ENCODE peak calls at places on chromosomes 12 and 14, in five cellular contexts. S is neuronal stem cell, E is H9, P is H1, Y is IMR-90. F is an unnamed sample.

GRCh38 chr12:122888232-122888752 is 7.6 kb downstream of the VPS37B start:
- DNase-seq in P (no peak), S (no peak), E (peak; percentile 83), Y (peak; percentile 69), F (peak; percentile 95)

GRCh38 chr12:106358410-106359241 is 1.1 kb downstream of the POLR3B start:
- DNase-seq in E (no peak), Y (peak; percentile 82), S (no peak), P (no peak), F (peak; percentile 73)

GRCh38 chr14:23055621-23056256 is 1.6 kb downstream of the CDH24 start:
- DNase-seq in E (no peak), Y (peak; percentile 29), P (no peak), S (no peak), F (no peak)

GRCh38 chr14:94180655-94181271 is 6.6 kb downstream of the PPP4R4 start:
- DNase-seq in S (peak; percentile 37), Y (peak; percentile 42), P (no peak), E (no peak), F (peak; percentile 62)

GRCh38 chr12:66633676-66634075 is 45.2 kb downstream of the GRIP1 start:
- DNase-seq in Y (no peak), E (no peak), S (no peak), P (no peak), F (no peak)

GRCh38 chr14:80959448-80960006 is 4.1 kb downstream of the TSHR start:
- DNase-seq in S (no peak), E (no peak), Y (no peak), P (no peak), F (no peak)

GRCh38 chr14:31118892-31119291 is 88.7 kb downstream of the HECTD1 start:
- DNase-seq in S (no peak), E (no peak), Y (no peak), P (no peak), F (peak; percentile 25)

GRCh38 chr12:52487211-52487610 is 5.8 kb downstream of the KRT6A start:
- DNase-seq in P (no peak), E (no peak), Y (no peak), S (no peak), F (no peak)

GRCh38 chr12:113903381-113903863 is 62.7 kb downstream of the RBM19 start:
- DNase-seq in P (no peak), Y (peak; percentile 85), S (no peak), E (no peak), F (no peak)

GRCh38 chr12:5230151-5230550 is 186.5 kb downstream of the KCNA5 start:
- DNase-seq in P (no peak), Y (peak; percentile 77), E (no peak), S (no peak), F (no peak)

GRCh38 chr14:104746071-104746545 is 6.8 kb upstream of the SIVA1 start:
- DNase-seq in S (no peak), E (no peak), P (no peak), Y (no peak), F (no peak)
- H2AK5ac ChIP-seq in S (no peak overlapping the region), E (no peak overlapping the region), P (no peak overlapping the region), Y (peak overlapping the region; percentile 25), F (no peak overlapping the region)

GRCh38 chr14:34053666-34054065 is 102.8 kb upstream of the EGLN3 start:
- DNase-seq in P (no peak), S (no peak), Y (no peak), E (no peak), F (no peak)
- H2BK15ac ChIP-seq in P (no peak overlapping the region), S (no peak overlapping the region), Y (no peak overlapping the region), E (no peak overlapping the region), F (no peak overlapping the region)

DNA sequence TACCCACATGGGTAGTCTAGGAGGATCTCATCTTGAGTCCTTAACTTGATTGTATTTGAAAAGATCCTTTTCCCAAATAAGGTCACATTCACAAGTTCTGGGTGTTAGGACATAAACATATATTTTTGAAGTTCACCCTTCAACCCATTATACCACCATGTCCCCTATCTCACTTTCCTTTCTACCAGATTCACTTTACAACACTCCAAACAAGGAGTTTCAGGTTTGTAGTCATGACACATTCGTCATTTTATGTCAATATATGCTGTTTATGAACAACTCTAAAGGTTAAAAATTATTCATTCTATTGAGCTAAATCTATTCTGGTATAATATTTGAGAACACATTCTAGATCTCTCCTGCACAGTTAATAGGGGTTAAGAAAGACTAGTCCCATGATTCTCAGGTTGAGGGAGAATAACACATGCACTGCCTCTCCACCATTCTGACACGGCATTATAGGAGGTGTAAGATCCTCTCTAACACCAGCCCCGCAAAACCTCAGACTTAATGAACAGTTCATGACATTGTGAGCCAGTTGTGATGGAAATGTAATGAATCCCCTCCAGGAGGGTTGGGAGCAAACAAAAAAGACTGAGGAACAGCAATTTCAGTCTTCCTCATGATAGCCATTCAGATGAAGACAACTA is 72.0 kb upstream of the PSMA6 start:
- DNase-seq in P (no peak), Y (no peak), S (no peak), E (no peak), F (no peak)
- H2BK5ac ChIP-seq in P (no peak overlapping the region), Y (no peak overlapping the region), S (no peak overlapping the region), E (no peak overlapping the region), F (no peak overlapping the region)

GRCh38 chr12:103855896-103856657 is 15.0 kb upstream of the NT5DC3 start:
- DNase-seq in P (no peak), E (no peak), S (no peak), Y (no peak), F (no peak)

GRCh38 chr12:103857164-103857563 is 16.1 kb upstream of the NT5DC3 start:
- DNase-seq in E (no peak), Y (no peak), P (no peak), S (no peak), F (no peak)

GRCh38 chr12:103854372-103854973 is 13.4 kb upstream of the NT5DC3 start:
- DNase-seq in S (no peak), P (no peak), E (no peak), Y (no peak), F (no peak)

GRCh38 chr12:103852498-103852992 is 11.5 kb upstream of the NT5DC3 start:
- DNase-seq in E (no peak), Y (peak; percentile 54), S (no peak), P (no peak), F (peak; percentile 78)

GRCh38 chr12:103855036-103855712 is 14.1 kb upstream of the NT5DC3 start:
- DNase-seq in S (no peak), Y (peak; percentile 85), P (no peak), E (no peak), F (no peak)
- H2AK5ac ChIP-seq in S (no peak overlapping the region), Y (peak overlapping the region; percentile 51), P (no peak overlapping the region), E (no peak overlapping the region), F (no peak overlapping the region)

GRCh38 chr14:50045039-50045711 is 71.2 kb downstream of the VCPKMT start:
- DNase-seq in E (no peak), Y (peak; percentile 88), S (no peak), P (no peak), F (no peak)

GRCh38 chr14:50041980-50042379 is 74.4 kb downstream of the VCPKMT start:
- DNase-seq in P (no peak), S (no peak), E (no peak), Y (no peak), F (no peak)

GRCh38 chr14:50047274-50047676 is 69.1 kb downstream of the VCPKMT start:
- DNase-seq in S (no peak), P (no peak), Y (no peak), E (no peak), F (peak; percentile 40)

GRCh38 chr14:50045837-50046236 is 70.5 kb downstream of the VCPKMT start:
- DNase-seq in P (no peak), E (no peak), S (no peak), Y (no peak), F (peak; percentile 60)

DNA sequence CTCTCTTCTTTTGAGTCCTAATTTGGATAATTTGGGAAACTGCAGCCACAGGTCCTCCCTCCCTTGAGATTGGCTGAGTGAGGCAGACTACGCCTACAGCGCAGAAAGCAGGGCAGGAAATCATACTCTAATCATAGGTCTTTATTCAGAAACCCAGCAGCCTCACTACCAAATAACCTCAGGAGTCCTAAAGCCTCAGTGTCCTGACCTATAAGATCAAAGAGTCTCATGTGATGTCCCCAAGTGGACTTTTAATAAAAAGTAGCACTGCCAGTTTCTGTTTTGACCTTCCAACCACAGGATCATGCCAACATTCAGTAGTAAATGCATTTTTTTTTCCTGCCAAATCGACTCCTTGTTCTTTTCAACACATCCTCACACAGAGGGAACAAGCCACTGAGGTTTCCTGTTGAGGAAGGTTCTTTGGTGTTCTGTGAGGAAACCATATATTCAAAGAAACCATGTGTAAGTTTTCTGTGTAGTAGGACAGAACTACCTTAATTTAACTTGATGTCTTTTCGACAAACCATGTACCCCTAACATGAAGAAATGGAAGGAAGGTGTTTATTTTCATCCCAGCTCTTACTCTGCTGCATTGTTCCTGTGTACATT is 72.2 kb downstream of the VCPKMT start:
- DNase-seq in E (no peak), P (no peak), S (no peak), Y (no peak), F (no peak)
- H2BK15ac ChIP-seq in E (no peak overlapping the region), P (no peak overlapping the region), S (no peak overlapping the region), Y (peak overlapping the region; percentile 81), F (no peak overlapping the region)

GRCh38 chr12:116739381-116739887 is 1.3 kb downstream of the RNFT2 start:
- DNase-seq in P (no peak), Y (no peak), S (no peak), E (no peak), F (no peak)

GRCh38 chr12:116736962-116737773 is 701 bp downstream of the SPRING1 start:
- DNase-seq in P (no peak), Y (no peak), E (no peak), S (peak; percentile 29), F (peak; percentile 40)

GRCh38 chr12:116735951-116736599 is 1.8 kb downstream of the SPRING1 start:
- DNase-seq in Y (no peak), S (no peak), P (no peak), E (no peak), F (peak; percentile 67)

GRCh38 chr12:116735084-116735483 is 2.8 kb downstream of the SPRING1 start:
- DNase-seq in S (no peak), P (no peak), E (no peak), Y (no peak), F (no peak)

GRCh38 chr12:116737774-116738657 is at the start of the genes RNFT2 and SPRING1:
- DNase-seq in E (peak; percentile 100), P (peak; percentile 97), S (peak; percentile 99), Y (peak; percentile 99), F (peak; percentile 100)
- H2BK5ac ChIP-seq in E (no peak within 1 kb of the TSS), P (peak within 1 kb of the TSS; percentile 54), S (no peak within 1 kb of the TSS), Y (peak within 1 kb of the TSS; percentile 44), F (no peak within 1 kb of the TSS)

GRCh38 chr12:121626087-121626852 is at the start of gene ORAI1:
- DNase-seq in E (peak; percentile 97), Y (peak; percentile 91), P (peak; percentile 73), S (peak; percentile 97), F (peak; percentile 97)

GRCh38 chr12:121628536-121628935 is 2.2 kb downstream of the ORAI1 start:
- DNase-seq in Y (no peak), P (no peak), E (no peak), S (no peak), F (no peak)

GRCh38 chr12:121626853-121627623 is 708 bp downstream of the ORAI1 start:
- DNase-seq in P (peak; percentile 27), S (peak; percentile 48), Y (peak; percentile 61), E (peak; percentile 82), F (peak; percentile 91)

GRCh38 chr12:121630791-121631190 is 4.5 kb downstream of the ORAI1 start:
- DNase-seq in Y (no peak), S (no peak), E (no peak), P (no peak), F (no peak)

GRCh38 chr12:121628037-121628436 is 1.7 kb downstream of the ORAI1 start:
- DNase-seq in P (no peak), Y (no peak), E (no peak), S (no peak), F (peak; percentile 50)
- H2AK5ac ChIP-seq in P (no peak overlapping the region), Y (peak overlapping the region; percentile 81), E (no peak overlapping the region), S (no peak overlapping the region), F (peak overlapping the region; percentile 32)